ENCODE peak calls at places on chromosome 1, in nine cellular contexts. V, X, L, J, Z, O, A, D and G are unnamed samples.

GRCh38 chr1:151711940-151712339 is 4.7 kb downstream of the CELF3 start:
- DNase-seq in V (no peak), X (no peak), L (no peak), J (no peak), Z (no peak), O (no peak), A (peak), D (no peak), G (no peak)

GRCh38 chr1:209168204-209168603 is 415.3 kb upstream of the CAMK1G start:
- DNase-seq in V (peak), X (no peak), L (no peak), J (peak), Z (no peak), O (no peak), A (no peak), D (no peak), G (peak)

GRCh38 chr1:232621050-232621449 is 8.9 kb downstream of the SIPA1L2 start:
- DNase-seq in V (no peak), X (no peak), L (no peak), J (no peak), Z (no peak), O (no peak), A (no peak), D (no peak), G (peak)

GRCh38 chr1:193762276-193762675 is 575.9 kb upstream of the B3GALT2 start:
- DNase-seq in V (no peak), X (no peak), L (no peak), J (no peak), Z (no peak), O (no peak), A (no peak), D (no peak), G (no peak)

GRCh38 chr1:211537253-211537652 is 41.7 kb downstream of the SLC30A1 start:
- DNase-seq in V (no peak), X (no peak), L (peak), J (peak), Z (no peak), O (no peak), A (no peak), D (no peak), G (peak)

GRCh38 chr1:4778056-4778455 is 123.6 kb downstream of the AJAP1 start:
- DNase-seq in V (no peak), X (no peak), L (no peak), J (no peak), Z (peak), O (no peak), A (no peak), D (peak), G (no peak)

GRCh38 chr1:184664042-184664659 is 90.5 kb downstream of the EDEM3 start:
- DNase-seq in V (peak), X (no peak), L (peak), J (peak), Z (peak), O (peak), A (peak), D (peak), G (peak)

GRCh38 chr1:189616893-189617292 is 860.8 kb downstream of the BRINP3 start:
- DNase-seq in V (peak), X (no peak), L (peak), J (peak), Z (no peak), O (no peak), A (no peak), D (no peak), G (peak)

GRCh38 chr1:85911742-85912141 is 203.5 kb upstream of the ZNHIT6 start:
- DNase-seq in V (peak), X (peak), L (peak), J (peak), Z (no peak), O (no peak), A (peak), D (no peak), G (peak)

GRCh38 chr1:8871539-8871935 is 6.9 kb downstream of the ENO1 start:
- DNase-seq in V (no peak), X (no peak), L (peak), J (no peak), Z (peak), O (no peak), A (peak), D (no peak), G (peak)
- H3K4me3 ChIP-seq in V (no peak), X (no peak), L (no peak), J (no peak), Z (peak), O (no peak), A (no peak), D (no peak), G (no peak)

GRCh38 chr1:195939844-195940243 is 668.4 kb downstream of the KCNT2 start:
- DNase-seq in V (no peak), X (no peak), L (peak), J (peak), Z (peak), O (no peak), A (peak), D (no peak), G (peak)
- TF ChIP-seq CTCF in V (peak), X (peak), L (no peak), J (no peak), Z (peak), O (no peak), A (peak), D (no peak), G (peak)

GRCh38 chr1:150610576-150610975 is 18.8 kb downstream of the ENSA start:
- DNase-seq in V (no peak), X (no peak), L (no peak), J (no peak), Z (peak), O (no peak), A (no peak), D (no peak), G (no peak)

GRCh38 chr1:150609726-150610125 is 19.7 kb downstream of the ENSA start:
- DNase-seq in V (peak), X (no peak), L (peak), J (peak), Z (no peak), O (no peak), A (peak), D (no peak), G (no peak)

GRCh38 chr1:150615346-150616201 is 13.8 kb downstream of the ENSA start:
- DNase-seq in V (no peak), X (no peak), L (no peak), J (no peak), Z (no peak), O (no peak), A (no peak), D (no peak), G (no peak)

GRCh38 chr1:150613061-150613920 is 16.1 kb downstream of the ENSA start:
- DNase-seq in V (peak), X (peak), L (peak), J (peak), Z (no peak), O (peak), A (no peak), D (no peak), G (peak)

DNA sequence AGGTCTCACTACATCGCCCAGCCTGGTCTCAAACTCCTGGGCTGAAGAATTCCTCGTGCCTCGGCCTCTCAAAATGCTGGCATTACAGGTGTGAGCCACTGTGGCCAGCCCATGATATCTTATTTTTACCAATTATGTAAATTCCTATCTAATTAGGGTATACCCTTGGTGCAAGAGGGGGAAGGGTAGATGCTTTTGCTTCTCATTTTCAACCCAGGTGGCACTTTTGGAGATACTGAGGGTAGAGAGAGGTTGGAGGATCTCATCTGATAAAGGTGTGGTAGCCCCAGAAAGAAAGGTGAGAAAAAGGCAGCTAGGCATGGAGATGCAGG is 17.4 kb downstream of the ENSA start:
- DNase-seq in V (no peak), X (no peak), L (no peak), J (no peak), Z (no peak), O (no peak), A (no peak), D (no peak), G (no peak)
- H3K4me3 ChIP-seq in V (no peak), X (no peak), L (no peak), J (no peak), Z (no peak), O (peak), A (no peak), D (no peak), G (no peak)

GRCh38 chr1:236773919-236774318 is 21.2 kb upstream of the MTR start:
- DNase-seq in V (no peak), X (no peak), L (no peak), J (no peak), Z (no peak), O (no peak), A (no peak), D (no peak), G (no peak)

GRCh38 chr1:236779312-236779711 is 15.8 kb upstream of the MTR start:
- DNase-seq in V (no peak), X (no peak), L (no peak), J (no peak), Z (no peak), O (no peak), A (no peak), D (no peak), G (no peak)

DNA sequence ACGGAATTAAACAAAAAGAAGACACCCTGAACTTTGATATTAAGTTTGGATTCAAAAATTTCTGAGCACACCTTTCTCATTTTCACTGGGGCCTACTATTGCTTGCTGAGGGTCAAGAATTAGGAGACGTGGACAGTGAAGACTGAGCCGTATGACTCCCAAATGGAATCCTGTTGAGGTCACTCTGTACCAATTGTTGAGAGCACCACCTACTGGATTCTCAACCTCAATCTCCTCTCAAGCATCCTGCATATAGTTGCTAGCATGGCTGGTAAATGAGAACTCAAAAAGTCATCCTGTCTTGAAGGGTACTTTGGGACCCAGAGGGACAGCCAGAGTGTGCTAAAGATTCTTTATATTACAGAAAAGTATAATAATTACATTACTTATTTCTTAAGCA is 20.2 kb upstream of the MTR start:
- DNase-seq in V (peak), X (no peak), L (peak), J (peak), Z (peak), O (no peak), A (peak), D (no peak), G (peak)
- TF ChIP-seq CTCF in V (peak), X (peak), L (peak), J (peak), Z (peak), O (peak), A (peak), D (peak), G (peak)

GRCh38 chr1:176555911-176556687 is 93.1 kb downstream of the PAPPA2 start:
- DNase-seq in V (no peak), X (no peak), L (no peak), J (no peak), Z (peak), O (no peak), A (no peak), D (no peak), G (no peak)

GRCh38 chr1:176557543-176558258 is 94.7 kb downstream of the PAPPA2 start:
- DNase-seq in V (no peak), X (no peak), L (no peak), J (no peak), Z (no peak), O (no peak), A (no peak), D (no peak), G (peak)

GRCh38 chr1:176560681-176561080 is 97.7 kb downstream of the PAPPA2 start:
- DNase-seq in V (peak), X (no peak), L (no peak), J (no peak), Z (no peak), O (no peak), A (no peak), D (no peak), G (no peak)

DNA sequence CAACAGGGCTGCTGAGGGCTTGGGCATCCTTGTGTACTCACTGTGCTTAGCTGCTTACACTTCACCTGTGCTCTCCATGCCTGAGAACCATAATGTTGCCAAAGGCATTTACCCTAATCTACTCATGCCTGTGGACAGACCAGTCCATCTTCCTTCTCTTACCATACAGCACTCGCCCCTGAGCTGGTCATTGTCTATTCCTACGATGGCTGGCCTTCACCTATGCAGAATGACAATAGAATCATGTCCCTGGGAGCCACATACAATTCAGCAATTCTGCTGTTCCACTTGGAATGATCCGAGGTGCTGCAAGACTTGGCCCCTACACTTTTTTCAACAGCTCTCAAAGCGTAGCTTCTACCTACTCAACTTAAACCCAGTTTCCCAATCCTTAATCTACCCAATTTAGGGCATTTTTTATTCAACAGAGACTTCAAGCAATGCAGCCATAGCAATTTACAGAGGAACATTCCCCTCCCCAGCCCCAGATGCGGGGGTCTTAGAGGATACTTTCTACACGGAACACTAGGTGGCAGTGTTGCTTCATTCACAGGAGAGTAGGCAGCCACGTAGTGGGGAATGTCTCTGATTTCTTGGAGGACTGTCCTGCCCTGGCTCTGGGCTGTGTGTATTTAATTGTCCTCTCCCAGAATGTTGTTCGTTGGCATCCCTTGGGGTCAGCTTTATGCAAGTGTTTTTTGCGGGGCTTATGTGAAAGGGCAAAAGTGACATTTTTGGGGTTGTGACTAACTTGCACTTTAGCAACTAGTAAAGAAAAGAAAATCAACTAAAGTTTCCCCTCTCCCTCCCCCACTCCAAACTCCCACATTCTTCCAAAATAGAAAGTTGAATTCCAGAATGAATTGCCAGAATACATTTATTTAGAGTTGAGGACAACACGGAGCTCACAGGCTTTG is 96.8 kb downstream of the PAPPA2 start:
- DNase-seq in V (peak), X (peak), L (peak), J (peak), Z (peak), O (peak), A (peak), D (peak), G (peak)
- H3K4me3 ChIP-seq in V (no peak), X (no peak), L (no peak), J (no peak), Z (no peak), O (no peak), A (no peak), D (no peak), G (no peak)

GRCh38 chr1:101301446-101301845 is 64.6 kb downstream of the S1PR1 start:
- DNase-seq in V (no peak), X (no peak), L (no peak), J (no peak), Z (no peak), O (no peak), A (no peak), D (no peak), G (no peak)

GRCh38 chr1:101299166-101299565 is 62.3 kb downstream of the S1PR1 start:
- DNase-seq in V (no peak), X (no peak), L (no peak), J (no peak), Z (no peak), O (no peak), A (no peak), D (no peak), G (no peak)

GRCh38 chr1:101300916-101301315 is 64.1 kb downstream of the S1PR1 start:
- DNase-seq in V (no peak), X (no peak), L (no peak), J (peak), Z (no peak), O (no peak), A (no peak), D (no peak), G (no peak)

GRCh38 chr1:101298663-101299062 is 61.8 kb downstream of the S1PR1 start:
- DNase-seq in V (no peak), X (no peak), L (no peak), J (no peak), Z (no peak), O (no peak), A (no peak), D (no peak), G (no peak)

DNA sequence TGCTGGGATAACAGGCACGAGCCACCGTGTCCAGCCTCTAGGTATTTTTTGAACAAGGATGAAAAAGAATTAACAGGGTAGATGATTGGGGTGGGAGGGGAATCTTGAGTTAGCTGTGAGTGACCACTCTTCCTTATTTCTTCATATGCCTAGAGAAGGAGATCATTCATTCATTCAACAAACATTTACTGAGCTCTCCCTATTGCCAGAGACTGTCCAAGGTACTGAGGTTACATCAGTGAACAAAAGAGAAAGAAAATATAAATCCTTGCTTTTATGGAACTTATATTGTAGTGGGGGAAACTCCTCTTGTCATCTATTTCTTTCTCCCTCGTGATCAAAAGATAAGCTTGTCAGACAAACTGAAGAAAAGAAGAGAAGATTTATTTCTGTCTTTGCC is 62.9 kb downstream of the S1PR1 start:
- DNase-seq in V (no peak), X (no peak), L (no peak), J (no peak), Z (no peak), O (no peak), A (no peak), D (no peak), G (no peak)
- TF ChIP-seq CTCF in V (no peak), X (no peak), L (no peak), J (no peak), Z (no peak), O (no peak), A (no peak), D (no peak), G (no peak)

GRCh38 chr1:161706116-161706482 is 930 bp upstream of the FCRLA start:
- DNase-seq in V (peak), X (no peak), L (no peak), J (no peak), Z (no peak), O (no peak), A (no peak), D (no peak), G (peak)

GRCh38 chr1:161706483-161707347 is at the start of gene FCRLA:
- DNase-seq in V (peak), X (peak), L (peak), J (peak), Z (no peak), O (peak), A (no peak), D (no peak), G (peak)

GRCh38 chr1:161705537-161705936 is 1.5 kb upstream of the FCRLA start:
- DNase-seq in V (no peak), X (no peak), L (no peak), J (no peak), Z (no peak), O (no peak), A (no peak), D (no peak), G (no peak)

GRCh38 chr1:161709373-161709772 is 2.3 kb downstream of the FCRLA start:
- DNase-seq in V (no peak), X (no peak), L (no peak), J (no peak), Z (no peak), O (no peak), A (no peak), D (no peak), G (no peak)

DNA sequence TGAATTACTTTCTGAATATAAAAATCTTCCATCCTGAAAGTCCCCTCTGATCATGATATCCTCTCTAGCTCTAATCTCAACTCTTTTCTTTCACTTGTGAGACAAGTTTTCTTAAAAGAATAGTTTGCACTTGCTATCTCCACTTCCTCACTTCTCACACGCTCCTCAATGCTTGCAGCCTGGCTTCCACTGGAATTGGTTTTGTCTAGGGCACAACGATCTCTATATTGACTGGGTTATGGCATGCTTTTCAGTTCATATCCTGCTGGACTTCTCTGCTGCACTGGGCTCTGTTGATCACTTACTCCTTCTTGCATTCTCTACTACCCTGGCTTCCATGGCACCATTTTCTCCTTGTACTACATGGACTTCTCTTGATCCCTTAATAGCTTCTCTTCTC is 474 bp downstream of the FCRLA start:
- DNase-seq in V (no peak), X (no peak), L (no peak), J (no peak), Z (no peak), O (no peak), A (no peak), D (no peak), G (no peak)
- H3K4me3 ChIP-seq in V (no peak), X (no peak), L (no peak), J (no peak), Z (no peak), O (no peak), A (no peak), D (no peak), G (no peak)